ENCODE peak calls at places on chromosomes 16 and 17, in five cellular contexts. Q, M, N, T and S are unnamed samples.

GRCh38 chr17:19683117-19683516 is 33.3 kb downstream of the SLC47A2 start:
- DNase-seq in Q (no peak), N (no peak), T (no peak), M (no peak), S (no peak)

GRCh38 chr17:63760771-63761539 is 12.4 kb downstream of the CCDC47 start:
- DNase-seq in N (no peak), M (no peak), T (no peak), Q (no peak), S (no peak)

GRCh38 chr17:78838574-78839005 is 2.0 kb downstream of the USP36 start:
- DNase-seq in Q (no peak), T (no peak), N (peak), M (no peak), S (no peak)

GRCh38 chr17:49901460-49902331 is 53.8 kb upstream of the TAC4 start:
- DNase-seq in T (peak), Q (no peak), N (no peak), M (no peak), S (no peak)

GRCh38 chr16:27974896-27975540 is 88.5 kb downstream of the GSG1L start:
- DNase-seq in N (no peak), Q (no peak), T (no peak), M (no peak), S (peak)

GRCh38 chr16:29743827-29744531 is 1.8 kb downstream of the C16orf54 start:
- DNase-seq in T (peak), N (peak), M (no peak), Q (no peak), S (no peak)

GRCh38 chr17:77946900-77947643 is 11.4 kb upstream of the TNRC6C start:
- DNase-seq in N (no peak), M (no peak), T (no peak), Q (no peak), S (no peak)

GRCh38 chr17:52170963-52171572 is 12.6 kb upstream of the CA10 start:
- DNase-seq in T (peak), M (peak), Q (no peak), N (peak), S (no peak)

GRCh38 chr16:55499951-55500350 is 8.9 kb upstream of the LPCAT2 start:
- DNase-seq in M (peak), Q (peak), N (no peak), T (no peak), S (peak)

GRCh38 chr17:17342242-17342945 is 39.2 kb downstream of the NT5M start:
- DNase-seq in N (no peak), M (no peak), T (no peak), Q (no peak), S (no peak)

GRCh38 chr16:46859719-46860152 is 24.4 kb upstream of the GPT2 start:
- DNase-seq in M (no peak), N (no peak), T (peak), Q (peak), S (no peak)

GRCh38 chr16:50359626-50360025 is 9.2 kb downstream of the BRD7 start:
- DNase-seq in T (peak), M (no peak), Q (no peak), N (no peak), S (no peak)

GRCh38 chr17:72456026-72456569 is 335.3 kb downstream of the SOX9 start:
- DNase-seq in T (no peak), Q (peak), N (no peak), M (no peak), S (no peak)

GRCh38 chr17:28509784-28510183 is 3.6 kb downstream of the FOXN1 start:
- DNase-seq in Q (no peak), M (no peak), T (no peak), N (no peak), S (no peak)

GRCh38 chr16:53372942-53373871 is 61.1 kb upstream of the RBL2 start:
- DNase-seq in Q (no peak), M (peak), N (peak), T (peak), S (no peak)

GRCh38 chr17:37648555-37648954 is 5.3 kb upstream of the DDX52 start:
- DNase-seq in M (no peak), T (no peak), N (no peak), Q (peak), S (no peak)

GRCh38 chr17:41322264-41322902 is 6.9 kb upstream of the KRTAP17-1 start:
- DNase-seq in Q (peak), M (no peak), T (peak), N (peak), S (no peak)

GRCh38 chr16:30585022-30585399 is 486 bp downstream of the ZNF785 start:
- DNase-seq in M (peak), T (peak), N (no peak), Q (peak), S (no peak)

GRCh38 chr17:6040473-6040872 is 29.7 kb upstream of the WSCD1 start:
- DNase-seq in N (no peak), M (no peak), Q (no peak), T (no peak), S (no peak)

GRCh38 chr17:79007504-79008381 is 1.8 kb downstream of the CANT1 start:
- DNase-seq in T (no peak), Q (no peak), M (no peak), N (no peak), S (no peak)

GRCh38 chr17:82121660-82122629 is 23.9 kb upstream of the FASN start:
- DNase-seq in N (no peak), Q (no peak), M (no peak), T (no peak), S (no peak)

GRCh38 chr16:66746682-66747081 is 4.7 kb downstream of the DYNC1LI2 start:
- DNase-seq in N (no peak), M (no peak), T (no peak), Q (no peak), S (no peak)

GRCh38 chr17:69669441-69670178 is 255.1 kb downstream of the MAP2K6 start:
- DNase-seq in Q (no peak), N (peak), T (peak), M (no peak), S (no peak)

GRCh38 chr17:550041-550398 is 164.6 kb downstream of the VPS53 start:
- DNase-seq in T (no peak), Q (no peak), M (no peak), N (no peak), S (no peak)

GRCh38 chr17:8223356-8224063 is 13.1 kb upstream of the AURKB start:
- DNase-seq in M (peak), T (peak), N (peak), Q (peak), S (peak)

GRCh38 chr17:42679001-42679491 is 2.3 kb upstream of the PLEKHH3 start:
- DNase-seq in Q (peak), T (peak), N (peak), M (no peak), S (no peak)
- TF ChIP-seq CTCF in Q (no peak), T (peak), N (no peak), M (no peak), S (no peak)

GRCh38 chr17:27106347-27106981 is 187.4 kb upstream of the WSB1 start:
- DNase-seq in T (no peak), M (no peak), Q (no peak), N (no peak), S (no peak)
- TF ChIP-seq CTCF in T (no peak), M (no peak), Q (no peak), N (no peak), S (no peak)

GRCh38 chr17:48225725-48226567 is 118.4 kb downstream of the SNX11 start:
- DNase-seq in Q (no peak), T (no peak), N (no peak), M (no peak), S (no peak)

GRCh38 chr17:48223945-48224344 is 116.4 kb downstream of the SNX11 start:
- DNase-seq in Q (no peak), T (no peak), M (no peak), N (no peak), S (no peak)

GRCh38 chr17:48231995-48232729 is 124.6 kb downstream of the SNX11 start:
- DNase-seq in N (no peak), T (no peak), M (no peak), Q (no peak), S (no peak)

GRCh38 chr17:48228720-48229119 is 121.2 kb downstream of the SNX11 start:
- DNase-seq in Q (no peak), T (peak), M (no peak), N (no peak), S (no peak)
- TF ChIP-seq CTCF in Q (peak), T (peak), M (no peak), N (no peak), S (no peak)

DNA sequence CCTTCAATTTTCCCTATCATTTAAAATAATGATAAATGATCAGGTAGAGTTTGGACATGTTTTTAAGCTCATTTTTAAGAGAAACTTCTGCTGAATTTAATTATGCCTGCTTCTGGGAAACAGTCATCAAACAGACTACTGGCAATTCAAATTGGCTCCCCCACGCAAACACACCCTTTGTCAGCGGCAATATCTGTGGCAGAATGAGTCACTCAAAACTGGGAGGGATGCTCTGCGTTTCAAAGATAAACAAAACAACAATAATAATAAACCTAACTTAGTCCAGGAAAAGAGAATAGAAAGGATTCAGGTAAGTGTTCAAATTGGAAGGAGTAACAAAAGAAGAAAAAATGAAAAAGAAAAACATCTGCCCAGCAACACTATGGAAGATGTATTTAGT is 108.1 kb upstream of the ERCC4 start:
- DNase-seq in T (no peak), N (no peak), Q (no peak), M (no peak), S (no peak)
- TF ChIP-seq CTCF in T (no peak), N (no peak), Q (no peak), M (no peak), S (no peak)

DNA sequence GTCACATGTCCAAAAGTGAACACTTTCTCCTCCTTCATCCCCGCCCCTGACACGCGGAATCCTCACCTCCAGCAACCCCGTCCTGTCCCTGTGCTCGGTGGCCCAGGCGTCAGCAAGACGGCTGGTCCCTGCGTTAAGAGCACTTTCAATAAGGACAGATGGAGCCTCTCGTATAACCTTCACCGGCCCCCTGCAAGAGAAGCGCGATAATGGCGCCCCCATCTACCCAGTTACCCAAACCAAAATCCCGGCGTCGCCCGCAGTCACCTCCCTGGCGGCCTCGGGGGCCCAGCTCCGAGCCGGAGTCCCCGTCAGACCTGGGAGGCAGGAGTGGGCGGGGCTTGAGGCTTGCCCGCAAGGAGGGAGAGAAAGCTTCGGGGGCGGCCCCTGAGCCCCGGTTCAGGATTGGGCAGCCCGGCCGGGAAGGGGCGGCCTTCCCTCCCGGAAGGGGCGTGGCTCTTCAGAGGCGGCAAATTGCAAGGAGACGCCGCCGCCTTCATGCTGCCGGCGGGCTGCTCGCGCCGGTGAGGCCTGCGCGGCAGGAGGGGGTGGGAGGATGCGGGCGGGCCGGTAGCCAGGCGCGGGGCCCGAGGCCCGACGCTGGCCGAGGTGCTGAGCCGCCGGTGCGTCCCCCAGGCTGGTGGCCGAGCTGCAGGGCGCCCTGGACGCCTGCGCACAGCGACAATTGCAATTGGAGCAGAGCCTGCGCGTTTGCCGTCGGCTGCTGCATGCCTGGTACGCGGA is at the start of gene TEDC2:
- DNase-seq in N (peak), M (peak), T (peak), Q (peak), S (peak)
- TF ChIP-seq CTCF in N (no peak), M (no peak), T (no peak), Q (no peak), S (no peak)

GRCh38 chr17:39244016-39244599 is 18.4 kb upstream of the STAC2 start:
- DNase-seq in N (no peak), M (no peak), T (peak), Q (no peak), S (no peak)

GRCh38 chr17:39240631-39241030 is 14.9 kb upstream of the STAC2 start:
- DNase-seq in T (no peak), N (no peak), Q (no peak), M (no peak), S (no peak)

GRCh38 chr17:39244600-39245570 is 19.1 kb upstream of the STAC2 start:
- DNase-seq in T (peak), N (peak), M (peak), Q (peak), S (peak)

GRCh38 chr17:39243155-39243554 is 17.4 kb upstream of the STAC2 start:
- DNase-seq in M (no peak), Q (no peak), N (no peak), T (no peak), S (no peak)

DNA sequence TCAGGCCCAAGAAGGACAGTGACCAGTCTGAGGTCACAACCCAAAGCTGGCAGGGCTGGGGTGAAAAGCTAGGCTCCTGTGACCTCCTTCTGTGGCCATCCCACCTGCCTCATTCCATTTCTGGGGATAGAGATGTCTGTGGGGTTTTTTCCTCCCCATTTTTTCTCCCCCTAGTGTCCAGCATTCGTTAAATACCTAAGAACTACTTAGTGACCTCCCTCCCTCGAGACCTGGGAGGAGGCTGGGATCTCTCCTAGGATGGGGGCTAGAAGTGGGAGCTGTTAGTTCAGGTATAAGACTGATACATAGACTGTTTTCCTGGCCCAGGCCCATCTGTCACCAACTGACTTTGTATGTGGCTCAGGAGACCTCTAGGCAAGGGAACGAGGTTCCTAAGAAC is 20.5 kb upstream of the STAC2 start:
- DNase-seq in T (peak), M (no peak), Q (no peak), N (no peak), S (no peak)
- TF ChIP-seq CTCF in T (no peak), M (no peak), Q (peak), N (no peak), S (no peak)

GRCh38 chr16:62190426-62190825 is 154.2 kb upstream of the CDH8 start:
- DNase-seq in Q (no peak), N (no peak), M (no peak), T (peak), S (no peak)
- TF ChIP-seq CTCF in Q (peak), N (peak), M (peak), T (peak), S (peak)

DNA sequence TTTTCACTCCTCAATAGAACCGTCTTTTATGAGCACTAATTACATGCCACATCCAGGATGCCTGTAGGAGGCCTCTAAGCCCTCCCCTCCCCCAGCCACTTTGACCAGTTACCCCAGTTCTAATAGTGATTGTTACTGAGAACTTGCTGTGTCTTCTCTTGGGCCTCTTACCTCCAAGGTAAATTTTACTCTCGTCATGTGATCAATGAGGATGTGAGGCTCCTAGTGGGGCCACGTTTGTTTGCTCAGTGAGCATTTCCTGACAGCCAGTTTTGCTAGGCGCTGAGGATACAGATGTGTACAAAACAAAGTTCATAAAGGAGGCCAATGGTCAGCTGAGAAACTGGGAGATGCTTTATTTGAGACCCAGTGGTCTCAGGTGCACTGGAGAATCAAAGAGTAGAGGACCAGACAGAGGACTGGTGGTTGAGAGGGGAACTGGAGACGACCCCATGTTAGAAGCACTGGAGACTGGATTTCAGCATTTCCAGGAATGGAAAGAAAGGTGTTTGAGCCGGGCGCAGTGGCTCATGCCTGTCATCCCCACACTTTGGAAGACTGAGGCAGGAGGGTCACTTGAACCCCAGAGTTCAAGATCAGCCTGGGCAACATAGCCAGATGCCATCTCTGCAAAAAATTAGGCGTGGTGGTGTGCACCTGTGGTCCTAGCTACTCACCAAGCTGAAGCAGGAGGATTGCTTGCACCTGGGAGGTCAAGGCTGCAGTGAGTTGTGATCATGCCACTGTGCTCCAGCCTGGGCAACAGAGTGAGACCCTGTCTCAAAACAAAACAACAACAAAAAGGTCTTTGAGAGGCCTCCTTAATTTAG is 2.6 kb downstream of the ATP2C2 start:
- DNase-seq in N (no peak), Q (no peak), T (no peak), M (no peak), S (no peak)
- TF ChIP-seq CTCF in N (no peak), Q (no peak), T (no peak), M (no peak), S (no peak)

GRCh38 chr17:2020721-2021120 is 4.4 kb downstream of the RTN4RL1 start:
- DNase-seq in T (no peak), N (no peak), M (no peak), Q (no peak), S (no peak)
- TF ChIP-seq CTCF in T (no peak), N (no peak), M (no peak), Q (no peak), S (no peak)

GRCh38 chr17:74695629-74696028 is 17.1 kb downstream of the CD300LF start:
- DNase-seq in N (no peak), M (no peak), T (peak), Q (no peak), S (no peak)
- TF ChIP-seq CTCF in N (no peak), M (no peak), T (peak), Q (no peak), S (no peak)